ENCODE peak calls at places on chromosomes 13 and 19, in eight cellular contexts. K, D, S, I, B, Z, C and J are unnamed samples.

GRCh38 chr13:51869921-51870320 is 8.2 kb downstream of the CCDC70 start:
- DNase-seq in K (no peak), D (no peak), S (no peak), I (no peak), B (no peak), Z (no peak), C (no peak), J (no peak)

GRCh38 chr13:49551245-49551644 is 34.1 kb downstream of the RCBTB1 start:
- DNase-seq in K (no peak), D (no peak), S (peak; percentile 95), I (no peak), B (no peak), Z (no peak), C (no peak), J (no peak)

GRCh38 chr19:15562861-15563260 is 52.2 kb upstream of the CYP4F8 start:
- DNase-seq in K (peak; percentile 32), D (no peak), S (peak; percentile 14), I (no peak), B (no peak), Z (no peak), C (no peak), J (no peak)

GRCh38 chr19:17948967-17949930 is 16.4 kb downstream of the CCDC124 start:
- DNase-seq in K (no peak), D (no peak), S (no peak), I (no peak), B (no peak), Z (no peak), C (no peak), J (no peak)

GRCh38 chr13:60112771-60113170 is 51.0 kb downstream of the DIAPH3 start:
- DNase-seq in K (no peak), D (no peak), S (no peak), I (no peak), B (no peak), Z (no peak), C (no peak), J (no peak)

GRCh38 chr13:109157275-109157674 is 527.9 kb downstream of the MYO16 start:
- DNase-seq in K (no peak), D (no peak), S (no peak), I (no peak), B (no peak), Z (no peak), C (no peak), J (no peak)

GRCh38 chr13:60509601-60510386 is 112.8 kb downstream of the TDRD3 start:
- DNase-seq in K (no peak), D (no peak), S (no peak), I (no peak), B (no peak), Z (peak; percentile 41), C (no peak), J (no peak)

GRCh38 chr13:26449063-26449848 is 108.2 kb upstream of the WASF3 start:
- DNase-seq in K (no peak), D (no peak), S (no peak), I (no peak), B (no peak), Z (no peak), C (no peak), J (no peak)

GRCh38 chr19:30267332-30267731 is 104.9 kb upstream of the ZNF536 start:
- DNase-seq in K (no peak), D (no peak), S (no peak), I (no peak), B (no peak), Z (no peak), C (no peak), J (no peak)

GRCh38 chr13:46311217-46311616 is 75.8 kb downstream of the RUBCNL start:
- DNase-seq in K (no peak), D (no peak), S (no peak), I (no peak), B (no peak), Z (no peak), C (no peak), J (no peak)

GRCh38 chr19:14381689-14382474 is 638 bp downstream of the ADGRE5 start:
- DNase-seq in K (no peak), D (no peak), S (peak; percentile 73), I (no peak), B (no peak), Z (peak; percentile 20), C (peak; percentile 57), J (no peak)

GRCh38 chr19:6739884-6740588 is 556 bp downstream of the TRIP10 start:
- DNase-seq in K (no peak), D (no peak), S (peak; percentile 41), I (no peak), B (peak; percentile 70), Z (peak; percentile 28), C (peak; percentile 35), J (no peak)

GRCh38 chr13:106491463-106491862 is 44.0 kb downstream of the EFNB2 start:
- DNase-seq in K (no peak), D (no peak), S (no peak), I (no peak), B (no peak), Z (no peak), C (no peak), J (no peak)

GRCh38 chr19:33204136-33204973 is 10.2 kb downstream of the LRP3 start:
- DNase-seq in K (no peak), D (no peak), S (no peak), I (no peak), B (no peak), Z (no peak), C (no peak), J (no peak)